ENCODE peak calls at places on chromosome 17, in nine cellular contexts. One of them, this sample, is unnamed.

GRCh38 chr17:38454528-38454927 is 26.3 kb downstream of the ARHGAP23 start:
- DNase-seq in naive thymus-derived CD4-positive, alpha-beta T cell: no peak
- DNase-seq in SHP77: peak
- DNase-seq in CD4-positive, alpha-beta T cell: no peak
- DNase-seq in GM20000: no peak
- DNase-seq in epithelial cell of esophagus: peak
- DNase-seq in cardiac fibroblast: peak
- DNase-seq in GM10248: no peak
- DNase-seq in PC-9: peak
- DNase-seq in this sample: no peak

GRCh38 chr17:38460716-38461650 is 32.7 kb downstream of the ARHGAP23 start:
- DNase-seq in naive thymus-derived CD4-positive, alpha-beta T cell: no peak
- DNase-seq in SHP77: no peak
- DNase-seq in CD4-positive, alpha-beta T cell: no peak
- DNase-seq in GM20000: no peak
- DNase-seq in epithelial cell of esophagus: no peak
- DNase-seq in cardiac fibroblast: no peak
- DNase-seq in GM10248: no peak
- DNase-seq in PC-9: no peak
- DNase-seq in this sample: no peak

GRCh38 chr17:7748098-7748775 is 30.7 kb downstream of the DNAH2 start:
- DNase-seq in naive thymus-derived CD4-positive, alpha-beta T cell: no peak
- DNase-seq in SHP77: no peak
- DNase-seq in CD4-positive, alpha-beta T cell: no peak
- DNase-seq in GM20000: no peak
- DNase-seq in epithelial cell of esophagus: no peak
- DNase-seq in cardiac fibroblast: no peak
- DNase-seq in GM10248: no peak
- DNase-seq in PC-9: no peak
- DNase-seq in this sample: no peak

GRCh38 chr17:27532269-27533067 is 76.2 kb downstream of the KSR1 start:
- DNase-seq in naive thymus-derived CD4-positive, alpha-beta T cell: no peak
- DNase-seq in SHP77: no peak
- DNase-seq in CD4-positive, alpha-beta T cell: no peak
- DNase-seq in GM20000: no peak
- DNase-seq in epithelial cell of esophagus: peak
- DNase-seq in cardiac fibroblast: no peak
- DNase-seq in GM10248: no peak
- DNase-seq in PC-9: no peak
- DNase-seq in this sample: no peak

GRCh38 chr17:7767425-7768021 is 50.0 kb downstream of the DNAH2 start:
- DNase-seq in naive thymus-derived CD4-positive, alpha-beta T cell: no peak
- DNase-seq in SHP77: no peak
- DNase-seq in CD4-positive, alpha-beta T cell: no peak
- DNase-seq in GM20000: no peak
- DNase-seq in epithelial cell of esophagus: peak
- DNase-seq in cardiac fibroblast: peak
- DNase-seq in GM10248: no peak
- DNase-seq in PC-9: peak
- DNase-seq in this sample: no peak

GRCh38 chr17:79285973-79286372 is 211.3 kb downstream of the ENGASE start:
- DNase-seq in naive thymus-derived CD4-positive, alpha-beta T cell: no peak
- DNase-seq in SHP77: no peak
- DNase-seq in CD4-positive, alpha-beta T cell: no peak
- DNase-seq in GM20000: no peak
- DNase-seq in epithelial cell of esophagus: no peak
- DNase-seq in cardiac fibroblast: no peak
- DNase-seq in GM10248: no peak
- DNase-seq in PC-9: no peak
- DNase-seq in this sample: no peak

GRCh38 chr17:80835816-80836657 is 155.6 kb upstream of the CHMP6 start:
- DNase-seq in naive thymus-derived CD4-positive, alpha-beta T cell: no peak
- DNase-seq in SHP77: peak
- DNase-seq in CD4-positive, alpha-beta T cell: no peak
- DNase-seq in GM20000: no peak
- DNase-seq in epithelial cell of esophagus: no peak
- DNase-seq in cardiac fibroblast: no peak
- DNase-seq in GM10248: no peak
- DNase-seq in PC-9: no peak
- DNase-seq in this sample: no peak

GRCh38 chr17:79668344-79669250 is 57.7 kb upstream of the RBFOX3 start:
- DNase-seq in naive thymus-derived CD4-positive, alpha-beta T cell: no peak
- DNase-seq in SHP77: no peak
- DNase-seq in CD4-positive, alpha-beta T cell: no peak
- DNase-seq in GM20000: no peak
- DNase-seq in epithelial cell of esophagus: no peak
- DNase-seq in cardiac fibroblast: no peak
- DNase-seq in GM10248: no peak
- DNase-seq in PC-9: no peak
- DNase-seq in this sample: no peak

GRCh38 chr17:75262112-75262606 is 480 bp downstream of the MRPS7 start:
- DNase-seq in naive thymus-derived CD4-positive, alpha-beta T cell: no peak
- DNase-seq in SHP77: peak
- DNase-seq in CD4-positive, alpha-beta T cell: no peak
- DNase-seq in GM20000: peak
- DNase-seq in epithelial cell of esophagus: peak
- DNase-seq in cardiac fibroblast: no peak
- DNase-seq in GM10248: no peak
- DNase-seq in PC-9: no peak
- DNase-seq in this sample: no peak

GRCh38 chr17:82956146-82956725 is 116.4 kb upstream of the ZNF750 start:
- DNase-seq in naive thymus-derived CD4-positive, alpha-beta T cell: no peak
- DNase-seq in SHP77: no peak
- DNase-seq in CD4-positive, alpha-beta T cell: no peak
- DNase-seq in GM20000: no peak
- DNase-seq in epithelial cell of esophagus: no peak
- DNase-seq in cardiac fibroblast: no peak
- DNase-seq in GM10248: no peak
- DNase-seq in PC-9: no peak
- DNase-seq in this sample: no peak

GRCh38 chr17:74949455-74950115 is 13.9 kb downstream of the OTOP3 start:
- DNase-seq in naive thymus-derived CD4-positive, alpha-beta T cell: no peak
- DNase-seq in SHP77: peak
- DNase-seq in CD4-positive, alpha-beta T cell: no peak
- DNase-seq in GM20000: no peak
- DNase-seq in epithelial cell of esophagus: no peak
- DNase-seq in cardiac fibroblast: no peak
- DNase-seq in GM10248: no peak
- DNase-seq in PC-9: no peak
- DNase-seq in this sample: no peak

GRCh38 chr17:19389386-19389785 is 2.4 kb upstream of the MFAP4 start:
- DNase-seq in naive thymus-derived CD4-positive, alpha-beta T cell: no peak
- DNase-seq in SHP77: no peak
- DNase-seq in CD4-positive, alpha-beta T cell: no peak
- DNase-seq in GM20000: no peak
- DNase-seq in epithelial cell of esophagus: no peak
- DNase-seq in cardiac fibroblast: no peak
- DNase-seq in GM10248: no peak
- DNase-seq in PC-9: no peak
- DNase-seq in this sample: no peak

GRCh38 chr17:74288785-74289184 is 14.8 kb downstream of the DNAI2 start:
- DNase-seq in naive thymus-derived CD4-positive, alpha-beta T cell: no peak
- DNase-seq in SHP77: no peak
- DNase-seq in CD4-positive, alpha-beta T cell: no peak
- DNase-seq in GM20000: peak
- DNase-seq in epithelial cell of esophagus: peak
- DNase-seq in cardiac fibroblast: no peak
- DNase-seq in GM10248: peak
- DNase-seq in PC-9: no peak
- DNase-seq in this sample: no peak

GRCh38 chr17:55770220-55770870 is 19.5 kb downstream of the PCTP start:
- DNase-seq in naive thymus-derived CD4-positive, alpha-beta T cell: no peak
- DNase-seq in SHP77: peak
- DNase-seq in CD4-positive, alpha-beta T cell: no peak
- DNase-seq in GM20000: peak
- DNase-seq in epithelial cell of esophagus: peak
- DNase-seq in cardiac fibroblast: peak
- DNase-seq in GM10248: peak
- DNase-seq in PC-9: no peak
- DNase-seq in this sample: no peak

GRCh38 chr17:57665128-57665527 is 80.0 kb downstream of the CCDC182 start:
- DNase-seq in naive thymus-derived CD4-positive, alpha-beta T cell: no peak
- DNase-seq in SHP77: no peak
- DNase-seq in CD4-positive, alpha-beta T cell: no peak
- DNase-seq in GM20000: no peak
- DNase-seq in epithelial cell of esophagus: no peak
- DNase-seq in cardiac fibroblast: no peak
- DNase-seq in GM10248: no peak
- DNase-seq in PC-9: no peak
- DNase-seq in this sample: no peak

GRCh38 chr17:79695293-79696158 is 35.2 kb upstream of the ENPP7 start:
- DNase-seq in naive thymus-derived CD4-positive, alpha-beta T cell: no peak
- DNase-seq in SHP77: no peak
- DNase-seq in CD4-positive, alpha-beta T cell: no peak
- DNase-seq in GM20000: no peak
- DNase-seq in epithelial cell of esophagus: no peak
- DNase-seq in cardiac fibroblast: peak
- DNase-seq in GM10248: no peak
- DNase-seq in PC-9: no peak
- DNase-seq in this sample: no peak

GRCh38 chr17:42103221-42103954 is 5.1 kb upstream of the ZNF385C start:
- DNase-seq in naive thymus-derived CD4-positive, alpha-beta T cell: no peak
- DNase-seq in SHP77: no peak
- DNase-seq in CD4-positive, alpha-beta T cell: no peak
- DNase-seq in GM20000: no peak
- DNase-seq in epithelial cell of esophagus: no peak
- DNase-seq in cardiac fibroblast: no peak
- DNase-seq in GM10248: no peak
- DNase-seq in PC-9: no peak
- DNase-seq in this sample: no peak

GRCh38 chr17:38697061-38697820 is 7.8 kb upstream of the MLLT6 start:
- DNase-seq in naive thymus-derived CD4-positive, alpha-beta T cell: no peak
- DNase-seq in SHP77: no peak
- DNase-seq in CD4-positive, alpha-beta T cell: no peak
- DNase-seq in GM20000: no peak
- DNase-seq in epithelial cell of esophagus: no peak
- DNase-seq in cardiac fibroblast: no peak
- DNase-seq in GM10248: no peak
- DNase-seq in PC-9: no peak
- DNase-seq in this sample: no peak

GRCh38 chr17:72117748-72118587 is 2.9 kb upstream of the SOX9 start:
- DNase-seq in naive thymus-derived CD4-positive, alpha-beta T cell: no peak
- DNase-seq in SHP77: no peak
- DNase-seq in CD4-positive, alpha-beta T cell: no peak
- DNase-seq in GM20000: no peak
- DNase-seq in epithelial cell of esophagus: peak
- DNase-seq in cardiac fibroblast: no peak
- DNase-seq in GM10248: no peak
- DNase-seq in PC-9: no peak
- DNase-seq in this sample: no peak

GRCh38 chr17:57142925-57143324 is 57.9 kb downstream of the AKAP1 start:
- DNase-seq in naive thymus-derived CD4-positive, alpha-beta T cell: no peak
- DNase-seq in SHP77: no peak
- DNase-seq in CD4-positive, alpha-beta T cell: no peak
- DNase-seq in GM20000: no peak
- DNase-seq in epithelial cell of esophagus: no peak
- DNase-seq in cardiac fibroblast: peak
- DNase-seq in GM10248: no peak
- DNase-seq in PC-9: no peak
- DNase-seq in this sample: no peak

GRCh38 chr17:48612854-48613691 is 2.0 kb downstream of the HOXB8 start:
- DNase-seq in naive thymus-derived CD4-positive, alpha-beta T cell: no peak
- DNase-seq in SHP77: no peak
- DNase-seq in CD4-positive, alpha-beta T cell: no peak
- DNase-seq in GM20000: peak
- DNase-seq in epithelial cell of esophagus: peak
- DNase-seq in cardiac fibroblast: no peak
- DNase-seq in GM10248: peak
- DNase-seq in PC-9: peak
- DNase-seq in this sample: no peak

GRCh38 chr17:1870592-1870991 is 40.8 kb downstream of the RPA1 start:
- DNase-seq in naive thymus-derived CD4-positive, alpha-beta T cell: no peak
- DNase-seq in SHP77: no peak
- DNase-seq in CD4-positive, alpha-beta T cell: no peak
- DNase-seq in GM20000: peak
- DNase-seq in epithelial cell of esophagus: no peak
- DNase-seq in cardiac fibroblast: no peak
- DNase-seq in GM10248: no peak
- DNase-seq in PC-9: no peak
- DNase-seq in this sample: no peak

GRCh38 chr17:42512733-42513251 is 23.2 kb upstream of the NAGLU start:
- DNase-seq in naive thymus-derived CD4-positive, alpha-beta T cell: no peak
- DNase-seq in SHP77: no peak
- DNase-seq in CD4-positive, alpha-beta T cell: no peak
- DNase-seq in GM20000: peak
- DNase-seq in epithelial cell of esophagus: no peak
- DNase-seq in cardiac fibroblast: no peak
- DNase-seq in GM10248: peak
- DNase-seq in PC-9: no peak
- DNase-seq in this sample: no peak

GRCh38 chr17:77796201-77796860 is 162.2 kb upstream of the TNRC6C start:
- DNase-seq in naive thymus-derived CD4-positive, alpha-beta T cell: no peak
- DNase-seq in SHP77: no peak
- DNase-seq in CD4-positive, alpha-beta T cell: no peak
- DNase-seq in GM20000: no peak
- DNase-seq in epithelial cell of esophagus: no peak
- DNase-seq in cardiac fibroblast: no peak
- DNase-seq in GM10248: no peak
- DNase-seq in PC-9: no peak
- DNase-seq in this sample: no peak

GRCh38 chr17:32927724-32928526 is at the start of gene TMEM98:
- DNase-seq in naive thymus-derived CD4-positive, alpha-beta T cell: peak
- DNase-seq in SHP77: no peak
- DNase-seq in CD4-positive, alpha-beta T cell: no peak
- DNase-seq in GM20000: peak
- DNase-seq in epithelial cell of esophagus: no peak
- DNase-seq in cardiac fibroblast: peak
- DNase-seq in GM10248: no peak
- DNase-seq in PC-9: no peak
- DNase-seq in this sample: no peak

GRCh38 chr17:63914471-63914870 is 3.4 kb upstream of the CSHL1 start:
- DNase-seq in naive thymus-derived CD4-positive, alpha-beta T cell: no peak
- DNase-seq in SHP77: no peak
- DNase-seq in CD4-positive, alpha-beta T cell: no peak
- DNase-seq in GM20000: no peak
- DNase-seq in epithelial cell of esophagus: no peak
- DNase-seq in cardiac fibroblast: no peak
- DNase-seq in GM10248: no peak
- DNase-seq in PC-9: no peak
- DNase-seq in this sample: no peak

GRCh38 chr17:16048797-16049449 is 49.3 kb downstream of the TTC19 start:
- DNase-seq in naive thymus-derived CD4-positive, alpha-beta T cell: no peak
- DNase-seq in SHP77: no peak
- DNase-seq in CD4-positive, alpha-beta T cell: no peak
- DNase-seq in GM20000: no peak
- DNase-seq in epithelial cell of esophagus: no peak
- DNase-seq in cardiac fibroblast: no peak
- DNase-seq in GM10248: no peak
- DNase-seq in PC-9: no peak
- DNase-seq in this sample: no peak

GRCh38 chr17:66837226-66837625 is 2.3 kb downstream of the CACNG5 start:
- DNase-seq in naive thymus-derived CD4-positive, alpha-beta T cell: no peak
- DNase-seq in SHP77: no peak
- DNase-seq in CD4-positive, alpha-beta T cell: no peak
- DNase-seq in GM20000: no peak
- DNase-seq in epithelial cell of esophagus: no peak
- DNase-seq in cardiac fibroblast: no peak
- DNase-seq in GM10248: no peak
- DNase-seq in PC-9: no peak
- DNase-seq in this sample: no peak

GRCh38 chr17:82751571-82752370 is at the start of gene TBCD:
- DNase-seq in naive thymus-derived CD4-positive, alpha-beta T cell: peak
- DNase-seq in SHP77: peak
- DNase-seq in CD4-positive, alpha-beta T cell: peak
- DNase-seq in GM20000: peak
- DNase-seq in epithelial cell of esophagus: peak
- DNase-seq in cardiac fibroblast: peak
- DNase-seq in GM10248: peak
- DNase-seq in PC-9: peak
- DNase-seq in this sample: peak

GRCh38 chr17:49525831-49526741 is 31.0 kb downstream of the NGFR start:
- DNase-seq in naive thymus-derived CD4-positive, alpha-beta T cell: no peak
- DNase-seq in SHP77: no peak
- DNase-seq in CD4-positive, alpha-beta T cell: no peak
- DNase-seq in GM20000: no peak
- DNase-seq in epithelial cell of esophagus: no peak
- DNase-seq in cardiac fibroblast: no peak
- DNase-seq in GM10248: no peak
- DNase-seq in PC-9: no peak
- DNase-seq in this sample: no peak

GRCh38 chr17:34598161-34598776 is 18.9 kb downstream of the TMEM132E start:
- DNase-seq in naive thymus-derived CD4-positive, alpha-beta T cell: no peak
- DNase-seq in SHP77: no peak
- DNase-seq in CD4-positive, alpha-beta T cell: no peak
- DNase-seq in GM20000: no peak
- DNase-seq in epithelial cell of esophagus: no peak
- DNase-seq in cardiac fibroblast: no peak
- DNase-seq in GM10248: no peak
- DNase-seq in PC-9: no peak
- DNase-seq in this sample: no peak